ENCODE peak calls at places on chromosome 3, in four cellular contexts. M is endothelial cell of umbilical vein, U is cardiac fibroblast, B is AG10803. H is an unnamed sample.

GRCh38 chr3:123694377-123695147 is 109.7 kb upstream of the HACD2 start:
- DNase-seq in U (no peak), B (no peak), M (peak; percentile 21), H (no peak)

GRCh38 chr3:124760601-124761000 is 30.3 kb downstream of the UMPS start:
- DNase-seq in U (peak; percentile 66), M (no peak), B (peak; percentile 83), H (no peak)

GRCh38 chr3:175192536-175192935 is 333.4 kb downstream of the NAALADL2 start:
- DNase-seq in M (peak; percentile 60), B (no peak), U (peak; percentile 24), H (no peak)

GRCh38 chr3:187616307-187616939 is 53.8 kb downstream of the SST start:
- DNase-seq in B (peak; percentile 75), M (peak; percentile 37), U (peak; percentile 74), H (no peak)

GRCh38 chr3:160287666-160288065 is 62.4 kb downstream of the C3orf80 start:
- DNase-seq in B (peak; percentile 24), M (no peak), U (peak; percentile 53), H (no peak)

GRCh38 chr3:179801263-179801662 is 148.4 kb downstream of the USP13 start:
- DNase-seq in U (peak; percentile 92), B (peak; percentile 98), M (no peak), H (no peak)

GRCh38 chr3:158794206-158794605 is 7.6 kb upstream of the MFSD1 start:
- DNase-seq in U (no peak), B (no peak), M (no peak), H (no peak)

GRCh38 chr3:11047500-11047899 is 55.0 kb downstream of the SLC6A1 start:
- DNase-seq in U (no peak), M (no peak), B (no peak), H (no peak)

GRCh38 chr3:144229237-144229830 is 257.7 kb downstream of the DIPK2A start:
- DNase-seq in U (peak; percentile 27), B (no peak), M (peak; percentile 93), H (no peak)

GRCh38 chr3:182794455-182794773 is 1.1 kb downstream of the ATP11B start:
- DNase-seq in M (peak; percentile 64), U (no peak), B (no peak), H (no peak)

GRCh38 chr3:59535791-59536221 is 486.0 kb upstream of the CFAP20DC start:
- DNase-seq in B (peak; percentile 54), M (no peak), U (peak; percentile 45), H (no peak)

GRCh38 chr3:162569314-162569713 is 1072.7 kb downstream of the OTOL1 start:
- DNase-seq in M (no peak), B (no peak), U (no peak), H (no peak)

GRCh38 chr3:115808816-115809215 is 185.5 kb downstream of the GAP43 start:
- DNase-seq in M (no peak), U (no peak), B (peak; percentile 26), H (no peak)

GRCh38 chr3:60469481-60469880 is 781.8 kb downstream of the FHIT start:
- DNase-seq in U (no peak), B (no peak), M (no peak), H (no peak)

GRCh38 chr3:46301122-46301835 is 52.6 kb upstream of the CCR2 start:
- DNase-seq in B (no peak), U (no peak), M (no peak), H (no peak)

GRCh38 chr3:115760722-115761121 is 137.4 kb downstream of the GAP43 start:
- DNase-seq in B (no peak), M (no peak), U (no peak), H (no peak)

GRCh38 chr3:72812201-72812600 is 36.0 kb downstream of the SHQ1 start:
- DNase-seq in U (no peak), M (no peak), B (no peak), H (no peak)

GRCh38 chr3:21745971-21746370 is 5.0 kb downstream of the ZNF385D start:
- DNase-seq in U (peak; percentile 35), M (no peak), B (peak; percentile 25), H (no peak)

GRCh38 chr3:16102905-16103364 is 71.5 kb upstream of the GALNT15 start:
- DNase-seq in B (peak; percentile 94), U (peak; percentile 82), M (no peak), H (no peak)

GRCh38 chr3:42537350-42537749 is 34.9 kb downstream of the VIPR1 start:
- DNase-seq in U (peak; percentile 13), B (no peak), M (no peak), H (no peak)

GRCh38 chr3:20130122-20130521 is 55.9 kb downstream of the SGO1 start:
- DNase-seq in M (no peak), B (no peak), U (no peak), H (no peak)

GRCh38 chr3:129502641-129503386 is 25.6 kb upstream of the RHO start:
- DNase-seq in B (no peak), M (no peak), U (no peak), H (no peak)

GRCh38 chr3:1699361-1699920 is 399.2 kb upstream of the CNTN4 start:
- DNase-seq in U (no peak), B (no peak), M (no peak), H (no peak)

GRCh38 chr3:124510290-124510689 is 220.0 kb upstream of the UMPS start:
- DNase-seq in B (peak; percentile 64), U (no peak), M (no peak), H (no peak)

GRCh38 chr3:38130631-38131065 is 6.3 kb downstream of the ACAA1 start:
- DNase-seq in B (no peak), U (no peak), M (no peak), H (no peak)

GRCh38 chr3:190697502-190697830 is 165.0 kb downstream of the GMNC start:
- DNase-seq in U (no peak), M (no peak), B (no peak), H (no peak)

GRCh38 chr3:15989419-15989818 is 185.1 kb upstream of the GALNT15 start:
- DNase-seq in B (peak; percentile 73), M (no peak), U (peak; percentile 6), H (no peak)

GRCh38 chr3:159765860-159766294 is 222.8 kb upstream of the IL12A start:
- DNase-seq in U (no peak), M (no peak), B (no peak), H (no peak)

GRCh38 chr3:128309026-128309425 is 155.7 kb downstream of the EEFSEC start:
- DNase-seq in U (no peak), M (no peak), B (no peak), H (no peak)

GRCh38 chr3:29925150-29925549 is 644.3 kb downstream of the RBMS3 start:
- DNase-seq in U (peak; percentile 28), M (no peak), B (no peak), H (no peak)

GRCh38 chr3:129829640-129830039 is 63.9 kb downstream of the TMCC1 start:
- DNase-seq in M (peak; percentile 78), B (peak; percentile 97), U (peak; percentile 92), H (peak; percentile 17)

GRCh38 chr3:46858996-46859710 is 4.1 kb downstream of the MYL3 start:
- DNase-seq in M (no peak), B (no peak), U (no peak), H (no peak)

GRCh38 chr3:47347217-47347801 is 33.5 kb upstream of the PTPN23 start:
- DNase-seq in M (no peak), U (peak; percentile 71), B (peak; percentile 84), H (no peak)

GRCh38 chr3:19749448-19750017 is 184.5 kb downstream of the EFHB start:
- DNase-seq in B (no peak), U (no peak), M (no peak), H (no peak)

GRCh38 chr3:171772427-171773056 is 37.7 kb downstream of the PLD1 start:
- DNase-seq in B (peak; percentile 62), M (peak; percentile 82), U (peak; percentile 83), H (peak; percentile 32)

GRCh38 chr3:178288074-178288473 is 248.2 kb upstream of the KCNMB2 start:
- DNase-seq in M (no peak), U (no peak), B (no peak), H (no peak)

GRCh38 chr3:178291971-178292370 is 244.3 kb upstream of the KCNMB2 start:
- DNase-seq in B (peak; percentile 45), M (no peak), U (no peak), H (no peak)

GRCh38 chr3:178291555-178291954 is 244.7 kb upstream of the KCNMB2 start:
- DNase-seq in B (no peak), M (no peak), U (no peak), H (no peak)

GRCh38 chr3:178284180-178284579 is 252.1 kb upstream of the KCNMB2 start:
- DNase-seq in B (no peak), M (no peak), U (no peak), H (no peak)

GRCh38 chr3:178289544-178290160 is 246.6 kb upstream of the KCNMB2 start:
- DNase-seq in M (no peak), B (peak; percentile 78), U (peak; percentile 56), H (no peak)
- H3K4me3 ChIP-seq in M (no peak overlapping the region), B (no peak overlapping the region), U (no peak overlapping the region), H (no peak overlapping the region)

GRCh38 chr3:13880811-13881156 is 913 bp upstream of the WNT7A start:
- DNase-seq in M (no peak), U (no peak), B (no peak), H (peak; percentile 76)
- H3K4me3 ChIP-seq in M (no peak overlapping the region), U (no peak overlapping the region), B (no peak overlapping the region), H (no peak overlapping the region)

GRCh38 chr3:61948699-61949305 is 387.4 kb downstream of the PTPRG start:
- DNase-seq in M (no peak), B (no peak), U (no peak), H (no peak)
- H3K4me3 ChIP-seq in M (no peak overlapping the region), B (no peak overlapping the region), U (no peak overlapping the region), H (no peak overlapping the region)

DNA sequence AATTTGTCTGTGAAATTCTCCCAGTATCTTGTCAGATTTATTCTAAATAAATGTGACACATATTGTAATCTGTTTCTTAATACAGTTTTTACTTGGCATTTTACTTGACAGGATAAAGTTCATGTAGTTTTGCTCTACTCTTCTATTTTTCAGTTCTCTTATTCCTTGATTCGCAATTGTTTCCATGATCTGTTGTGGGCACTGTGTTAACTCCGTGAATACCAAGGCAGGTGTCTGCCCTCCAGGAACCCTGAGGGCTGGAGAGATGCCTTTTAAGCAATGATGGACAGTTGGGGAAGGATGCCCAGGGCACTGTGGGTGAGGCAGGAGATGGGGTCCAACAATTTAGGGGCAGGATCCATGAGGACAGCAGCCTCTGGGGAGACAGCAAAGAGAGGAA is 3.1 kb downstream of the CLDN11 start:
- DNase-seq in B (no peak), M (no peak), U (no peak), H (no peak)
- H3K4me3 ChIP-seq in B (peak overlapping the region; percentile 92), M (peak overlapping the region; percentile 86), U (peak overlapping the region; percentile 11), H (no peak overlapping the region)

DNA sequence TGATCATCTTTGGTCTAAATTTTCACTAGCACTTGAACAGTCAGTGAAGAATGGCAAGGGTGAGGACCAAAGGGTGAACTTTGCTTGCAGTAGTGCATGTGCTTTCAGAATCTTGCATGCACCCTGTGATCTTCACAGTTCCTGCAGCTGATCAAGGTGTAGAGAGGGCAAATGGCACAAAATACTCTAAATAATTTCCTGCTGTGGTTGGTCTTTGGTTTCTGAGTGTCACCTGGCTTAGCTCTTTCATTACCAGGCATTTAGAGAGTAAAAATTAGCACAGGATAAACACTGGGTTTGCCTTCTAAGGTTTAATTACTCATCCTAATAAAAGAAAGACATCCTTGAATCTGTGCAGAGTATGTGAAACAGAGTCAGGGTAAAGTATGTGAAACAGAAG is 11.4 kb downstream of the TIPARP start:
- DNase-seq in B (no peak), M (no peak), U (no peak), H (no peak)
- H3K4me3 ChIP-seq in B (peak overlapping the region; percentile 22), M (no peak overlapping the region), U (no peak overlapping the region), H (no peak overlapping the region)